ENCODE peak calls at places on chromosome 18, in eight cellular contexts. L, H, F, D, C, A, M and W are unnamed samples. For H3K9me3, the result is how much of the 10 kb centered on the place peaks cover.

GRCh38 chr18:46916551-46917107 is 678 bp downstream of the PIAS2 start:
- DNase-seq in L (no peak), H (no peak), F (peak), D (no peak), C (no peak), A (no peak), M (no peak), W (no peak)

GRCh38 chr18:71729611-71730010 is 814.5 kb downstream of the CBLN2 start:
- DNase-seq in L (no peak), H (no peak), F (no peak), D (no peak), C (no peak), A (no peak), M (no peak), W (no peak)

GRCh38 chr18:32167980-32168379 is 21.9 kb upstream of the MEP1B start:
- DNase-seq in L (no peak), H (no peak), F (no peak), D (no peak), C (no peak), A (no peak), M (no peak), W (no peak)

GRCh38 chr18:68779169-68779568 is 18.7 kb upstream of the CCDC102B start:
- DNase-seq in L (no peak), H (no peak), F (no peak), D (no peak), C (no peak), A (no peak), M (no peak), W (no peak)

GRCh38 chr18:37671530-37671929 is 105.9 kb upstream of the CELF4 start:
- DNase-seq in L (no peak), H (no peak), F (no peak), D (no peak), C (no peak), A (no peak), M (no peak), W (no peak)

GRCh38 chr18:36376361-36376760 is 78.8 kb downstream of the FHOD3 start:
- DNase-seq in L (no peak), H (no peak), F (no peak), D (no peak), C (no peak), A (no peak), M (no peak), W (no peak)

GRCh38 chr18:41545091-41545888 is 409.7 kb upstream of the PIK3C3 start:
- DNase-seq in L (no peak), H (no peak), F (no peak), D (no peak), C (no peak), A (no peak), M (no peak), W (no peak)

GRCh38 chr18:61893304-61893970 is 630 bp upstream of the RNF152 start:
- DNase-seq in L (no peak), H (peak), F (peak), D (peak), C (no peak), A (peak), M (peak), W (peak)

GRCh38 chr18:46622999-46623398 is 34.0 kb downstream of the LOXHD1 start:
- DNase-seq in L (no peak), H (no peak), F (peak), D (no peak), C (no peak), A (no peak), M (no peak), W (no peak)

GRCh38 chr18:67705748-67706147 is 189.2 kb upstream of the DSEL start:
- DNase-seq in L (no peak), H (no peak), F (no peak), D (no peak), C (no peak), A (no peak), M (no peak), W (no peak)

GRCh38 chr18:62454527-62454926 is 68.3 kb upstream of the ZCCHC2 start:
- DNase-seq in L (no peak), H (no peak), F (no peak), D (no peak), C (no peak), A (no peak), M (no peak), W (no peak)

DNA sequence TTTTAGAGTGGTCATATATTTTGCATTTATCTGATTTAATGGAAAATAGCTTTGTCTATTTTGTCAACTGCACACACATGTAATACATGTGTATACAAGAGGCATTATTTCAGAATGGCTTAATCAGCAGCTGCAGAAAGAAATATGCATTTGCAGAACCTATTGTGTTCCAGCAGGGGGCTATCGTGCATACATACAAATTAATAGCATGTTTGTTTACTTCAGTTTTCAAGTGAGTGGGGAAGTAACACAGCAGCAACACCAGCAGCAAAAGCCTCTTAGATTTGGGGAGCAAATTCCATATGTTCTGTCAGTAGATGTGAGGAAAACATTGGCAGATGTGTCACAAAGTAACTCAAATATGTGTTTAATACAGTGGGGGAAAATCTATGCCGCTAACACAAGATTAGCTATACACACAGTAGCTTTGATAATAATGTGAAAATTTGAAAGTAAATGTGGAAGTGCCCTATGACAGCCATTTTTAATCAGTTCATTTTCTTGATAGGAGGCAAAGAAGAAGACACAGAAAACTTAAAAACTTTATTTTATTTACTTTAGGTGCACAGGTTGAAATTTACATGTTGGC is 218.1 kb downstream of the WDR7 start:
- DNase-seq in L (no peak), H (no peak), F (peak), D (peak), C (no peak), A (no peak), M (peak), W (no peak)
- TF ChIP-seq EP300 in L (no peak), H (no peak), F (no peak), D (no peak), C (no peak), A (no peak), M (no peak), W (no peak)

GRCh38 chr18:8741524-8741923 is 36.2 kb downstream of the MTCL1 start:
- DNase-seq in L (no peak), H (no peak), F (no peak), D (no peak), C (no peak), A (no peak), M (no peak), W (no peak)
- H3K9me3 ChIP-seq in L (under half), H (under half), F (under half), D (under half), C (under half), A (under half), M (under half), W (under half)

GRCh38 chr18:70448588-70448987 is 159.7 kb downstream of the SOCS6 start:
- DNase-seq in L (no peak), H (no peak), F (no peak), D (no peak), C (no peak), A (no peak), M (peak), W (no peak)
- TF ChIP-seq EP300 in L (no peak), H (no peak), F (no peak), D (no peak), C (no peak), A (no peak), M (peak), W (no peak)

DNA sequence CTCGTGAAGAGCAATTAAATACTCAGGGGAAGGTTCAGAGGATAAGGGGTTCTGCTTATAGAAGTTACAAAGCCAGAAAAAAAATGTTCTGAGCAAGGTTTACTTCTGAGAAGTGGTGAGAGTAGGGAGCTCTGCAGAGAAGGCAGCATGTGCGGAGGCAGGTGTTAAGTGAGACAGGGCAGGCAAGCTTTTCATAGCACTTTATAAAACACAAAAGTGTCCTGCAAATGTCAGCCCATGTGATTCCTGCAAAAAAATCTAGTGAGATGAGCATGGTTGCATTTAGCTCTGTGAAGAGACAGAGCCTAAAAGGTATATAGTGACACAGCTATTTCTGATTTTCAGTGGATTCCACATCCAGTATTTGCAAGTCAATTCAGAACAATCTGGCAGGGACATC is 223.8 kb upstream of the SYT4 start:
- DNase-seq in L (no peak), H (no peak), F (no peak), D (no peak), C (no peak), A (no peak), M (no peak), W (no peak)
- H3K9me3 ChIP-seq in L (under half), H (under half), F (under half), D (under half), C (under half), A (under half), M (under half), W (under half)

GRCh38 chr18:48714873-48715272 is 176.0 kb downstream of the CTIF start:
- DNase-seq in L (no peak), H (peak), F (no peak), D (no peak), C (no peak), A (no peak), M (no peak), W (no peak)
- TF ChIP-seq EP300 in L (no peak), H (no peak), F (no peak), D (no peak), C (no peak), A (no peak), M (no peak), W (no peak)

GRCh38 chr18:43507842-43508481 is 230.7 kb upstream of the SYT4 start:
- DNase-seq in L (no peak), H (no peak), F (no peak), D (no peak), C (no peak), A (no peak), M (no peak), W (no peak)

DNA sequence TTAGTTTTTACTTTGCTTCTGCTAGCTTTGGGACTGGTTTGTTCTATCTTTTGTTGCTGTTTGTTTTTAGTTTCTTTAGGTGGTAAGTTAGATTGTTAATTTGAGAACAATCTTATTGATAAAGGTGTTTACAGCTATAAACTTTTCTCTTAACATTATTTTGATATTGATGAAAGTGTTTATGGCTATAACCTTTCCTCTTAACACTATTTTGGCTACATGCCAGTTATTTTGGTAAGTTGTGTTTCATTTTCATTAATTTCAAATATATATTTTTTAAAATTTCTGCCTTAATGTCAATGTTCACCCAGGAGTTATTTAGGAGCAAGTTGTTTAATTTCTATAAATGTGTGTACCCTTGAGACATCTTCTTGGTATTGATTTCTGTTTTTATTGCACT is 229.6 kb upstream of the SYT4 start:
- DNase-seq in L (no peak), H (no peak), F (no peak), D (no peak), C (no peak), A (no peak), M (no peak), W (no peak)
- H3K9me3 ChIP-seq in L (under half), H (under half), F (under half), D (under half), C (under half), A (under half), M (under half), W (under half)

GRCh38 chr18:58416704-58417683 is 211.9 kb downstream of the ALPK2 start:
- DNase-seq in L (no peak), H (no peak), F (no peak), D (no peak), C (no peak), A (no peak), M (no peak), W (no peak)
- TF ChIP-seq EP300 in L (no peak), H (no peak), F (no peak), D (no peak), C (no peak), A (no peak), M (no peak), W (no peak)